ENCODE peak calls at places on chromosomes 13 and 19, in ten cellular contexts. J is suprapubic skin; Y is stimulated activated CD4-positive, alpha-beta T cell treated with anti-CD3 and anti-CD28 coated beads, TNF-alpha, amount 100 ng/mL, for 48 hours; K is fibroblast of the aortic adventitia; I is T-helper 1 cell; G is DMS153; H is NCI-H1092; V is DMS53; R is effector memory CD4-positive, alpha-beta T cell; E is stimulated activated CD8-positive, alpha-beta memory T cell treated with anti-CD3 and anti-CD28 coated beads, Interleukin-7, amount 100 ng/mL, for 24 hours. T is an unnamed sample.

GRCh38 chr13:112248909-112249592 is 127.1 kb upstream of the SPACA7 start:
- DNase-seq in E (no peak), V (no peak), R (no peak), Y (no peak), J (no peak), H (peak), G (peak), I (no peak), K (no peak), T (peak)

GRCh38 chr19:51513968-51514367 is 12.4 kb upstream of the SIGLEC12 start:
- DNase-seq in H (no peak), G (no peak), J (no peak), I (no peak), Y (no peak), V (no peak), E (no peak), K (no peak), R (no peak), T (no peak)

GRCh38 chr13:34943675-34944634 is 1.9 kb downstream of the NBEA start:
- DNase-seq in R (no peak), E (no peak), Y (no peak), G (no peak), I (no peak), K (no peak), H (no peak), V (peak), J (no peak), T (no peak)

GRCh38 chr19:2516727-2517126 is 40.8 kb downstream of the GADD45B start:
- DNase-seq in G (no peak), K (no peak), V (no peak), R (no peak), H (no peak), J (no peak), I (no peak), E (no peak), Y (no peak), T (no peak)

GRCh38 chr13:110907951-110908898 is 6.6 kb downstream of the ANKRD10 start:
- DNase-seq in J (no peak), R (no peak), H (no peak), I (no peak), K (peak), V (peak), E (no peak), Y (no peak), G (peak), T (no peak)

GRCh38 chr19:51331193-51331592 is 10.7 kb downstream of the VSIG10L start:
- DNase-seq in E (no peak), R (no peak), J (peak), G (no peak), H (no peak), K (no peak), I (no peak), Y (no peak), V (no peak), T (no peak)

GRCh38 chr13:23810842-23811241 is 78.4 kb downstream of the MIPEP start:
- DNase-seq in I (no peak), H (no peak), Y (no peak), R (no peak), V (no peak), J (no peak), G (no peak), E (no peak), K (no peak), T (no peak)

GRCh38 chr19:16883518-16883917 is 5.3 kb upstream of the F2RL3 start:
- DNase-seq in J (no peak), V (no peak), E (no peak), H (no peak), G (no peak), R (no peak), I (no peak), Y (no peak), K (no peak), T (no peak)

GRCh38 chr13:49357694-49358093 is 86.2 kb downstream of the CAB39L start:
- DNase-seq in G (no peak), K (peak), R (no peak), Y (no peak), E (no peak), J (no peak), V (no peak), H (no peak), I (no peak), T (no peak)

GRCh38 chr19:2983351-2984195 is 6.2 kb downstream of the TLE6 start:
- DNase-seq in J (peak), I (no peak), K (peak), V (peak), R (no peak), Y (no peak), E (no peak), H (peak), G (peak), T (no peak)

GRCh38 chr13:51849145-51850101 is 4.4 kb upstream of the TMEM272 start:
- DNase-seq in V (peak), J (no peak), I (peak), G (no peak), K (no peak), H (no peak), Y (peak), R (no peak), E (no peak), T (no peak)

GRCh38 chr13:110538632-110539031 is 22.9 kb downstream of the RAB20 start:
- DNase-seq in K (peak), E (no peak), G (peak), V (peak), I (no peak), J (no peak), R (no peak), Y (no peak), H (peak), T (no peak)

GRCh38 chr13:19984430-19985218 is 26.1 kb downstream of the ZMYM2 start:
- DNase-seq in G (no peak), R (no peak), Y (no peak), H (no peak), V (peak), J (no peak), I (peak), K (peak), E (no peak), T (no peak)

GRCh38 chr13:44259045-44260042 is 114.3 kb upstream of the SERP2 start:
- DNase-seq in J (no peak), Y (peak), K (peak), V (peak), I (peak), H (no peak), G (peak), E (peak), R (peak), T (no peak)

GRCh38 chr19:15256708-15257331 is 24.6 kb upstream of the EPHX3 start:
- DNase-seq in K (no peak), H (no peak), V (no peak), J (no peak), G (no peak), I (no peak), R (no peak), E (no peak), Y (no peak), T (no peak)

T was measured in esophagus muscularis mucosa.